ENCODE peak calls at places on chromosomes 5 and 9, in seven cellular contexts. N, R, J, B, L, G and S are unnamed samples.

GRCh38 chr5:144947019-144947418 is 776.3 kb downstream of the KCTD16 start:
- DNase-seq in B (no peak), R (no peak), J (no peak), N (no peak), G (no peak), L (no peak), S (no peak)

GRCh38 chr5:151937851-151938250 is 13.2 kb upstream of the GLRA1 start:
- DNase-seq in J (no peak), N (no peak), G (no peak), R (no peak), L (no peak), B (no peak), S (no peak)

GRCh38 chr5:80083115-80083890 is 48.2 kb downstream of the THBS4 start:
- DNase-seq in J (peak; percentile 50), L (peak; percentile 31), B (no peak), N (peak; percentile 46), G (peak; percentile 53), R (peak; percentile 62), S (no peak)

GRCh38 chr5:51060953-51061352 is 322.3 kb upstream of the ISL1 start:
- DNase-seq in G (no peak), L (no peak), B (no peak), R (no peak), N (no peak), J (no peak), S (no peak)

GRCh38 chr9:37966443-37967271 is 62.7 kb upstream of the SLC25A51 start:
- DNase-seq in L (no peak), B (no peak), G (no peak), N (no peak), J (no peak), R (no peak), S (no peak)

GRCh38 chr5:89534331-89534730 is 651.3 kb upstream of the MEF2C start:
- DNase-seq in L (no peak), J (no peak), N (no peak), R (no peak), B (no peak), G (no peak), S (peak; percentile 8)

GRCh38 chr9:98442541-98442940 is 187.1 kb upstream of the TBC1D2 start:
- DNase-seq in G (no peak), J (no peak), R (no peak), N (no peak), L (no peak), B (no peak), S (no peak)

GRCh38 chr9:2655411-2655901 is 33.9 kb downstream of the VLDLR start:
- DNase-seq in N (peak; percentile 71), L (peak; percentile 64), G (peak; percentile 32), B (no peak), R (no peak), J (no peak), S (peak; percentile 79)

GRCh38 chr5:135232958-135233357 is 166.1 kb downstream of the MACROH2A1 start:
- DNase-seq in B (peak; percentile 35), R (no peak), J (no peak), G (no peak), N (no peak), L (no peak), S (no peak)

GRCh38 chr5:53971096-53971495 is 339.3 kb downstream of the ARL15 start:
- DNase-seq in N (no peak), B (no peak), J (no peak), L (no peak), R (no peak), G (no peak), S (no peak)

GRCh38 chr5:116174111-116174510 is 89.3 kb downstream of the COMMD10 start:
- DNase-seq in L (no peak), R (no peak), G (no peak), N (no peak), B (no peak), J (no peak), S (no peak)

GRCh38 chr5:114297915-114298314 is 64.0 kb upstream of the KCNN2 start:
- DNase-seq in J (no peak), B (no peak), N (no peak), R (no peak), L (no peak), G (no peak), S (no peak)

GRCh38 chr5:142976861-142977260 is 206.7 kb downstream of the ARHGAP26 start:
- DNase-seq in G (no peak), N (no peak), L (no peak), J (no peak), B (no peak), R (no peak), S (no peak)

GRCh38 chr9:101486693-101487442 is 46.8 kb upstream of the RNF20 start:
- DNase-seq in L (no peak), B (peak; percentile 39), J (peak; percentile 68), G (no peak), N (no peak), R (peak; percentile 7), S (no peak)

GRCh38 chr5:39624268-39624886 is 199.6 kb upstream of the DAB2 start:
- DNase-seq in G (no peak), N (peak; percentile 35), L (no peak), R (no peak), J (no peak), B (no peak), S (no peak)

GRCh38 chr5:147675168-147675567 is 107.4 kb downstream of the JAKMIP2 start:
- DNase-seq in N (no peak), J (no peak), G (no peak), B (no peak), R (no peak), L (no peak), S (no peak)

GRCh38 chr5:134063421-134063820 is 51.1 kb upstream of the TCF7 start:
- DNase-seq in N (no peak), B (no peak), G (no peak), J (no peak), L (no peak), R (no peak), S (no peak)

GRCh38 chr9:111298831-111299603 is 31.0 kb downstream of the OR2K2 start:
- DNase-seq in G (peak; percentile 29), N (no peak), J (peak; percentile 35), R (peak; percentile 7), L (no peak), B (peak; percentile 45), S (peak; percentile 35)

GRCh38 chr9:82597225-82598158 is 465.4 kb downstream of the RASEF start:
- DNase-seq in N (no peak), B (no peak), J (peak; percentile 18), G (no peak), R (no peak), L (no peak), S (no peak)

GRCh38 chr5:8329773-8330172 is 460.8 kb downstream of the MTRR start:
- DNase-seq in B (no peak), N (peak; percentile 28), G (no peak), R (no peak), J (no peak), L (no peak), S (no peak)

GRCh38 chr5:83991566-83992224 is 271.0 kb upstream of the HAPLN1 start:
- DNase-seq in J (no peak), G (no peak), N (no peak), B (no peak), L (no peak), R (no peak), S (no peak)

GRCh38 chr5:93596676-93597441 is 13.8 kb downstream of the NR2F1 start:
- DNase-seq in L (no peak), J (no peak), B (no peak), N (no peak), R (no peak), G (no peak), S (no peak)

GRCh38 chr5:50415912-50416311 is 25.2 kb downstream of the EMB start:
- DNase-seq in B (no peak), G (peak; percentile 70), J (no peak), N (no peak), L (no peak), R (peak; percentile 25), S (no peak)

GRCh38 chr5:136754216-136754615 is 388.9 kb upstream of the TRPC7 start:
- DNase-seq in G (no peak), L (no peak), B (no peak), J (no peak), N (no peak), R (no peak), S (no peak)